ENCODE peak calls at places on chromosome 4, in ten cellular contexts. D is A549; F is ovary; W is uterus; N is pancreas; L is CD8-positive, alpha-beta memory T cell; K is neural progenitor cell; A is Panc1; P is heart right ventricle; O is mesendoderm. M is an unnamed sample. For H3K4me1, the result is how much of the 10 kb centered on the place peaks cover.

GRCh38 chr4:36320130-36320902 is 38.9 kb downstream of the DTHD1 start:
- DNase-seq in D (no peak), F (no peak), W (no peak), N (no peak), L (no peak), K (no peak), A (no peak), P (no peak), O (no peak), M (no peak)

GRCh38 chr4:24988776-24989175 is 42.0 kb downstream of the LGI2 start:
- DNase-seq in D (peak), F (no peak), W (no peak), N (no peak), L (no peak), K (peak), A (no peak), P (no peak), O (peak), M (no peak)

GRCh38 chr4:82797591-82798081 is 960 bp downstream of the SCD5 start:
- DNase-seq in D (no peak), F (peak), W (peak), N (peak), L (peak), K (peak), A (no peak), P (peak), O (peak), M (peak)

GRCh38 chr4:142940614-142941013 is 94.5 kb upstream of the INPP4B start:
- DNase-seq in D (no peak), F (no peak), W (no peak), N (peak), L (no peak), K (no peak), A (no peak), P (no peak), O (no peak), M (no peak)

GRCh38 chr4:125498981-125499380 is 184.2 kb downstream of the FAT4 start:
- DNase-seq in D (no peak), F (no peak), W (no peak), N (no peak), L (no peak), K (no peak), A (no peak), P (no peak), O (no peak), M (no peak)

GRCh38 chr4:38004062-38004461 is 43.9 kb downstream of the PTTG2 start:
- DNase-seq in D (no peak), F (no peak), W (no peak), N (no peak), L (no peak), K (no peak), A (no peak), P (no peak), O (peak), M (no peak)

GRCh38 chr4:44845309-44845708 is 119.0 kb upstream of the GNPDA2 start:
- DNase-seq in D (no peak), F (no peak), W (no peak), N (no peak), L (no peak), K (no peak), A (no peak), P (no peak), O (no peak), M (no peak)

GRCh38 chr4:124409044-124409443 is 303.5 kb downstream of the ANKRD50 start:
- DNase-seq in D (no peak), F (no peak), W (no peak), N (no peak), L (no peak), K (no peak), A (no peak), P (no peak), O (no peak), M (no peak)

GRCh38 chr4:105994841-105995240 is 99.6 kb downstream of the NPNT start:
- DNase-seq in D (no peak), F (no peak), W (no peak), N (no peak), L (no peak), K (no peak), A (no peak), P (no peak), O (no peak), M (no peak)

GRCh38 chr4:10861036-10861435 is 176.5 kb upstream of the CLNK start:
- DNase-seq in D (no peak), F (no peak), W (no peak), N (no peak), L (no peak), K (no peak), A (no peak), P (no peak), O (no peak), M (no peak)

GRCh38 chr4:184118516-184118915 is 99.2 kb downstream of the ENPP6 start:
- DNase-seq in D (no peak), F (no peak), W (no peak), N (no peak), L (no peak), K (no peak), A (no peak), P (no peak), O (no peak), M (no peak)

GRCh38 chr4:141789716-141790115 is 153.3 kb downstream of the IL15 start:
- DNase-seq in D (no peak), F (no peak), W (no peak), N (no peak), L (no peak), K (no peak), A (no peak), P (no peak), O (no peak), M (no peak)

GRCh38 chr4:157575339-157575738 is 354.8 kb downstream of the GRIA2 start:
- DNase-seq in D (no peak), F (no peak), W (no peak), N (no peak), L (no peak), K (no peak), A (no peak), P (no peak), O (no peak), M (no peak)

GRCh38 chr4:151202851-151203455 is 74.0 kb upstream of the PRSS48 start:
- DNase-seq in D (no peak), F (no peak), W (no peak), N (no peak), L (no peak), K (no peak), A (no peak), P (no peak), O (peak), M (no peak)

GRCh38 chr4:8587469-8588195 is 4.9 kb upstream of the CPZ start:
- DNase-seq in D (no peak), F (peak), W (no peak), N (no peak), L (no peak), K (no peak), A (no peak), P (no peak), O (no peak), M (no peak)

GRCh38 chr4:70654605-70655011 is 11.7 kb downstream of the JCHAIN start:
- DNase-seq in D (no peak), F (no peak), W (no peak), N (no peak), L (no peak), K (no peak), A (no peak), P (no peak), O (no peak), M (no peak)

DNA sequence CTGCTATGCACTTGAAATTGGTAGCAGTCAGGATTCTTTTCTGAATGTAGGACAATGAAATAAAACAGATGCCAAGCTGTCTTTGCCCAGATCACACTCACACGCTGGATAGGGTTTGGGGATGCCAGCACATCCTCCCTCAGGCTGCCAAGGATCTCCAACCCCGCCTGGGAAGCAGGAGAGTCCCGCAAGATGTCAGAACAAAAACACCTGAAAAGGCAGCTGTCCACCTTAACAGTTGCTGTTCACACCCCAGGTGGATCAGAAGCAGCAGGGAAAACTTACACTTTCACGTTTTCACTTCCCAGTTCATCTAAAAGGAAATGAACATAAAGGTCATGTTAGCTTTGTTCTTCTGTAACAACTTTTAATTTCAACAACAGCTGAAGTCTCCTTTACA is 35.7 kb downstream of the TMEM154 start:
- DNase-seq in D (no peak), F (no peak), W (no peak), N (no peak), L (no peak), K (no peak), A (no peak), P (no peak), O (no peak), M (no peak)
- H3K4me3 ChIP-seq in D (no peak), F (no peak), W (no peak), N (no peak), L (no peak), K (no peak), A (no peak), P (no peak), O (no peak), M (no peak)

DNA sequence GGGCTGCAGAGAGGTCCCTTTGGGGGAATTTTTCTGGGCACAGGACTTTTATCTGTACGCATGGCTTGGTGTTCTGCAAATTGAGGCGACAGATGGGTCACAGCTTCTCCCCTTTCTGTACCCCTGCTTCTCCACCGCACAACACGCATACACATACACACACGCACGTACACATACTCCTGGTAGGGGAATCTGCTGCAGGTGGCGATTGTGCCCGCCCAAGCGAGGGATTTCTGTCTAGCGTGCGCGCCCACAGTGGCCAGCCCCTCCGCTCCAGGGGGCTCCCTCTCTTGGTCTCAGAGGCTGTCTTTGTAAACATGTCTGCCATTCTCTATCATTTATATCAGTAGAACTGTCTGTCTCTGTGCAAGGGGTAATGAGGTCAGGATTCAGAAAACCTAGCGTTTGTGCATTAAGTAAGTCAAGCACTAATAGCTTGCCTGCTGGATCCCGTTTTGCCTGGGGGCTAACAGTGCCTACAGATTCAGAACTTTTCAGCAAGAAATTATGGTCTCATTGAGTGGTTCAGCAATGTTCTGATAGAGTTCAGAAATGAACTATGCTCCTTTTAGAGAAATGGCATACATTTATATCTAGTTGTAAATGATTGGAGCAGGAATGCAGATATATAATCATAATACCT is 2.2 kb downstream of the GRID2 start:
- DNase-seq in D (no peak), F (no peak), W (no peak), N (no peak), L (no peak), K (peak), A (no peak), P (no peak), O (peak), M (no peak)
- H3K27ac ChIP-seq in D (no peak), F (no peak), W (no peak), N (no peak), L (no peak), K (no peak), A (no peak), P (no peak), O (no peak), M (no peak)

DNA sequence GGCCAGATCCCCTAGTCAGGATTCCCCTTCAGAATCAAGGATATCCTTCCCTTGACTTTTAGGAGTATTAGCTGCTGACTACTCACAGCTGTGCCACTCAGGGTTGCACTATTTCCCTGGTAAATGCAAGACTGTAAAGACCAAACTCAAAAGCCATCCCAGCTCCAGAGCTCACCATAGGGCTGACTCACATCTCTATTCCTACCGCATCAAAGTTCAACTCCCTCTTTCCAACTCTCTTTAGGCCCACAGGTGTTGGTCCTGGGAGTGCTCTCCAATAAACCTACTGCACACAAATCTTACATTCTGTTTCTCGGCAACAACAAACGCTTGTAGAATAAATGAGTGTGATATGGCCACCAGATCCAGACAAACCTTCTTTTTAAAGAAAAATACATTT is 109.6 kb downstream of the PPP3CA start:
- DNase-seq in D (no peak), F (no peak), W (no peak), N (no peak), L (no peak), K (no peak), A (no peak), P (no peak), O (no peak), M (no peak)
- H3K4me1 ChIP-seq in D (half or more), F (under half), W (under half), N (under half), L (under half), K (under half), A (under half), P (under half), O (under half), M (under half)

GRCh38 chr4:80264825-80265224 is 1.6 kb upstream of the FGF5 start:
- DNase-seq in D (no peak), F (no peak), W (no peak), N (no peak), L (no peak), K (no peak), A (no peak), P (no peak), O (no peak), M (no peak)

GRCh38 chr4:80266902-80267380 is 477 bp downstream of the FGF5 start:
- DNase-seq in D (no peak), F (no peak), W (no peak), N (no peak), L (no peak), K (peak), A (no peak), P (no peak), O (peak), M (peak)

GRCh38 chr4:80266267-80266901 is at the start of gene FGF5:
- DNase-seq in D (no peak), F (peak), W (peak), N (no peak), L (no peak), K (peak), A (no peak), P (peak), O (peak), M (peak)

GRCh38 chr4:80264352-80264647 is 2.2 kb upstream of the FGF5 start:
- DNase-seq in D (no peak), F (no peak), W (no peak), N (no peak), L (no peak), K (peak), A (no peak), P (no peak), O (no peak), M (no peak)

DNA sequence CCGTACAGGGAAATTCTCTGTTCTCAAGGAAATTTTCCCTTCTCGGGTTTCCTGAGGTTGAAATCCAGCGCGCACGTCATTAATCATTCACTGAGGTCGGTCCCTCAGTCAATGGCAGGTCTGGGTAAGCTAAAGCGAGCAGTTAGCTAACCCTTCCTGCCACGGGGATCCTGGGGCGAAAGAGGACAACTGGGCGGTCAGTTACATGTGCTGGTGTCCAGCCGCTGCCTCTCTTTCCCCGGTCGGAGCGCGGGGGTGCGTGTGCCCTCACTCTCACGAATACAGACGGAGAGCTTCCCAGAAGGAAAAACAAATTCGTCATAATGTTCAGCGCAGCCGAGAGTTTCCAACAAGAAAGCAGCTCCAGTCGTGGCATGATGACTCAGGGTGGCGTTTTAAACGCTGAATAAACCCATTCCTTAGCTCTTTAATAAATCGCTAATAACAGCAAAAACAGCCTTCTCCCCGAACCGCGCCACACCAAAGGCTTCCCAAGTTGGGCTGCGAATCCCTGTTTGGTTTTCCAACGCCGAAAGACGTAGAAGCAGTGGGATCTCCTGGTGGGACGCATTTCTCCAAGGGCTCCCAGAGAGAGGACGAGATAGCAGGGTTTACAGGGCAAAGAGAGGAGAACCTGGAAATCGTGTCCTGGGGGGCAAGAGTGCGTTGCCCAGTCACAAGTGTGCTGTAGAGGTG is 745 bp upstream of the FGF5 start:
- DNase-seq in D (no peak), F (no peak), W (no peak), N (no peak), L (no peak), K (peak), A (no peak), P (no peak), O (peak), M (peak)
- H3K4me3 ChIP-seq in D (peak), F (peak), W (peak), N (peak), L (no peak), K (peak), A (peak), P (peak), O (no peak), M (peak)

DNA sequence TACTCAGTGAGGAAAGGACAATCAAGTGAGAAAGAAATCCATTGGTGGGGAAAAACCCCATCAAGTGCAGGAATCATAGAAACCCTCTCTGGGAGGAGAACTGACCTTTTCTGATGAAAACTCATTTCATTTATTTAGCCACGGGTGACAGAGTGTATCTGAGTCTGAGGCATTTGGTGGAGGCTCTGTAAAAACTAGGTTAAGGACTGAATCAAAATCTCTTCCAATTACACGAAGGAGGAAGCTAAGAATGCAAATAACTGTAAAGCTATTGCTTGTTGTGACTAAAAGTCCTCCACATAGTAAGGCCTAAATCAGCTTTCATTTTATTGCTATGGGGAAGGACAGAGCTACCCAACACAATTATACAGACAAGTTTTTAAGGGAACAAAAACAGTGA is 240.6 kb upstream of the PGRMC2 start:
- DNase-seq in D (no peak), F (no peak), W (no peak), N (no peak), L (no peak), K (no peak), A (no peak), P (no peak), O (no peak), M (no peak)
- H3K27ac ChIP-seq in D (peak), F (no peak), W (peak), N (no peak), L (no peak), K (no peak), A (peak), P (peak), O (no peak), M (peak)

DNA sequence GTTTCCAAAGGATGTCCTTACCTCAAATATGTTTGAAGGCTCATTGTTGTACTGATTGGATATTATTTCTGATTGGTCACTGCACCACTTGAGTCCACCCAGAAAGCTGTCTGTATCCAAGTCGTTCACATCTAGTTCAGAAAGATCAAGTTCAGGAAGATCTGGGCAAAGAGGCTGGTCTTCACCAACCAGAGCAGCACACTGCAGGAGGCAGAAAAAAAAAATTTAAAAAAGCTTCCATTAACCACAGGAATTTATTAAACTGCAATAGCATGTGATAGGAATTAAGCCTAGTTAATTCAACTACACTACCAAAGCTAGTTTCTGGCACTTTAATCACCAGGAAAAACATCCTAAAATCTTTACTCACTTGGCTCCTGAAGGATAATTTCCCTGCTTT is 5.1 kb downstream of the PPARGC1A start:
- DNase-seq in D (no peak), F (no peak), W (no peak), N (no peak), L (no peak), K (no peak), A (no peak), P (no peak), O (no peak), M (no peak)
- H3K4me1 ChIP-seq in D (under half), F (under half), W (under half), N (under half), L (under half), K (under half), A (under half), P (under half), O (under half), M (under half)

GRCh38 chr4:54032558-54033135 is 31.8 kb downstream of the CHIC2 start:
- DNase-seq in D (no peak), F (no peak), W (no peak), N (no peak), L (no peak), K (no peak), A (no peak), P (no peak), O (no peak), M (no peak)
- H3K4me3 ChIP-seq in D (no peak), F (no peak), W (no peak), N (no peak), L (no peak), K (peak), A (no peak), P (no peak), O (no peak), M (no peak)

DNA sequence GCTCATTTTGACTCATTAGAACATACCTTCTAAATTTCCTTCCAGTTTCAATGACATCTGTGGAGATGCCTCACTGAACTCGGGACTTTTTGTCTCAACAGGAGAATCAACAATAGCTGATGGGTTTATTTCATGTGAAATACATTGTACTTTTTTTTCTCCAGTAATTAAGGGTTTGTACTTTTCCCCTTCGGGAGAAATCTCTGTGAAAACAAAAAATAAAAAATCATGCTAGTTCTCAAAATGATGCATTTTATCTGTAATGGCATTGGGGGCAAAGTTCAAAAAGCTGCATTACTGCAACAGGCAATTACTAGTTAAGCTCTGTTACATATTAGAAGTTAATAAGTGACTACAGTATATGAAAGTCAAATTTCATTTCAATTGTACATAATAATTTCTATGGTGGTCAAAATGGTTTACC is 167.3 kb upstream of the SH3RF1 start:
- DNase-seq in D (no peak), F (no peak), W (no peak), N (no peak), L (no peak), K (no peak), A (no peak), P (no peak), O (no peak), M (no peak)
- H3K27ac ChIP-seq in D (peak), F (no peak), W (no peak), N (peak), L (no peak), K (no peak), A (no peak), P (no peak), O (no peak), M (no peak)

DNA sequence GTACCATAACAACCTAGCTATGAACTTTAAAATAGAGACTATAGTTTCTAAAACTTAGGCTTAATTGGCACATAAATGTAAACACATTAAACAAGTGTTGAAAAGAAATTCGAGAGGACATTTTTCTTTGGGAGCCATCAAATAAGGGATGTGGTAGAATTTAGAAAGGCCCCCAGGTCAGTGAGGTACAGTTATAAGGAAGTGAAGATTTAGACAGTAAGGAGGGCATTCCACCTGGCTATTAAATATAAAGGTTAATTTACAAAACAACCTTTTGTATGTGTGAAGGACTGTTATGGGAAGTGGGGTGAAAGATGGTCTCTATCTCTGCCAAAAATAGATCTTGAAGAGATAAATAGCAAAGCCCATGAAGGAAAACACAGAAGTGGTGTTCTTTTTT is 83.9 kb downstream of the AFF1 start:
- DNase-seq in D (no peak), F (no peak), W (no peak), N (no peak), L (no peak), K (no peak), A (no peak), P (no peak), O (no peak), M (no peak)
- H3K4me1 ChIP-seq in D (half or more), F (under half), W (under half), N (half or more), L (under half), K (under half), A (under half), P (half or more), O (under half), M (under half)